ENCODE peak calls at places on chromosomes 7 and 10, in eight cellular contexts. O is glutamatergic neuron, Y is HCT116, E is K562, N is left lung, G is cardiac muscle cell, A is endothelial cell, Z is pancreas. M is an unnamed sample.

GRCh38 chr10:54837479-54837878 is 36.4 kb upstream of the PCDH15 start:
- DNase-seq in O (no peak), Y (no peak), E (no peak), N (no peak), G (no peak), A (no peak), Z (no peak), M (no peak)

GRCh38 chr7:3265388-3265787 is 35.7 kb upstream of the SDK1 start:
- DNase-seq in O (no peak), Y (no peak), E (no peak), N (no peak), G (no peak), A (no peak), Z (no peak), M (peak)

GRCh38 chr7:2823124-2823523 is 21.0 kb downstream of the GNA12 start:
- DNase-seq in O (no peak), Y (no peak), E (no peak), N (no peak), G (peak), A (no peak), Z (no peak), M (no peak)

GRCh38 chr7:139417478-139417877 is 57.8 kb downstream of the LUC7L2 start:
- DNase-seq in O (no peak), Y (no peak), E (no peak), N (no peak), G (no peak), A (no peak), Z (no peak), M (no peak)

GRCh38 chr7:146067880-146068279 is 48.7 kb upstream of the CNTNAP2 start:
- DNase-seq in O (no peak), Y (no peak), E (no peak), N (no peak), G (peak), A (no peak), Z (no peak), M (no peak)

GRCh38 chr7:144390481-144390880 is 13.0 kb downstream of the NOBOX start:
- DNase-seq in O (no peak), Y (no peak), E (no peak), N (no peak), G (no peak), A (no peak), Z (no peak), M (no peak)

GRCh38 chr10:13628661-13629060 is 41.9 kb downstream of the PRPF18 start:
- DNase-seq in O (no peak), Y (no peak), E (no peak), N (no peak), G (no peak), A (no peak), Z (no peak), M (no peak)

GRCh38 chr7:151690597-151690996 is 170.9 kb upstream of the RHEB start:
- DNase-seq in O (no peak), Y (no peak), E (no peak), N (no peak), G (no peak), A (no peak), Z (no peak), M (no peak)

GRCh38 chr7:130890176-130891020 is 156.4 kb upstream of the KLF14 start:
- DNase-seq in O (no peak), Y (no peak), E (no peak), N (no peak), G (no peak), A (no peak), Z (no peak), M (no peak)

GRCh38 chr10:31836569-31837406 is 91.8 kb downstream of the ARHGAP12 start:
- DNase-seq in O (peak), Y (peak), E (peak), N (no peak), G (peak), A (peak), Z (no peak), M (peak)

GRCh38 chr10:132429281-132430230 is 32.6 kb downstream of the PWWP2B start:
- DNase-seq in O (no peak), Y (no peak), E (no peak), N (peak), G (no peak), A (no peak), Z (no peak), M (no peak)

GRCh38 chr10:106595281-106595680 is 569.2 kb downstream of the SORCS1 start:
- DNase-seq in O (no peak), Y (no peak), E (no peak), N (no peak), G (no peak), A (no peak), Z (no peak), M (no peak)

GRCh38 chr7:231030-231857 is 38.9 kb downstream of the FAM20C start:
- DNase-seq in O (no peak), Y (no peak), E (no peak), N (no peak), G (no peak), A (peak), Z (no peak), M (no peak)

GRCh38 chr7:38318803-38319416 is 45.5 kb upstream of the TARP start:
- DNase-seq in O (peak), Y (peak), E (peak), N (no peak), G (peak), A (peak), Z (no peak), M (peak)

GRCh38 chr7:3267928-3268690 is 32.9 kb upstream of the SDK1 start:
- DNase-seq in O (peak), Y (no peak), E (no peak), N (no peak), G (no peak), A (no peak), Z (no peak), M (peak)

DNA sequence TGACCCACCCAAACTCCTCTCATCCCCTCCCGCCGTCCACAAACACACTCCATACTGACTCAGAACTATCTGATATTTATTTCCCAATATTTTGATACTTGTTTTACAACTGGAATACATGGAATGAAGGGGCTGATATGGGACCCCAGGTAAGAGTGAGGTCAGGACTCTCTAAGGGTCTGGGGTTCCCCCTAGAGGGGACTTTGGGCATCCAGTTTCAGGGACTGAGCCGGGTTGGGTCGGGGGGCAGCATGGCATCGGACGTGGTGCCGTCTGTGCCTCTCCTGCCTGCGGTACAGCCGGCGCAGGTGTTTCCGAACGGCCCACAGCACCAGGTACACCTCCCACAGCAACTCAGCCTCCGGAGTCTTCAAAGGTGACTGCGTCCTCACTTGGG is 7.5 kb downstream of the SPACDR start:
- DNase-seq in O (no peak), Y (no peak), E (no peak), N (no peak), G (no peak), A (no peak), Z (no peak), M (no peak)
- TF ChIP-seq CTCF in O (no peak), Y (no peak), E (peak), N (no peak), G (no peak), A (no peak), Z (no peak), M (peak)

DNA sequence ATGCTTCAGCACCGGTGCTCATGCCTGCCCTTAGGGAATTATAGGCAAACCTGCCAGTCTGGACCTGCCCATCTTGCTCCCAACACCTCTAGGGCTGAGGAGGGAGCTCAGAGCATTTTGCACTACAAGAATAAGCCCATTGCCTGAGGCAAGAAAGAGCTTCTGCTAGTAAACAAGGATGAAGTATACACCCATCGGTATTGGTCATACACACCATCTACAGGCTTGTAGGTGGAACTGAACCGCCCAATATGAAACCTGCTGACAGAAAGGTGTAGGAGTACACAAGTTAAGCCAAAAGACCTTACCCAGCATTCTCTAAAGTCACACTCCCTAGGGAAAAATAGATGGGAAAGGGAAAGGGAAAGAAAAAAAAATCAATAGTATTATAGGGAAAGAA is 957.0 kb upstream of the LRRTM3 start:
- DNase-seq in O (no peak), Y (no peak), E (no peak), N (no peak), G (no peak), A (no peak), Z (peak), M (no peak)
- TF ChIP-seq CTCF in O (no peak), Y (no peak), E (no peak), N (no peak), G (no peak), A (no peak), Z (no peak), M (no peak)

DNA sequence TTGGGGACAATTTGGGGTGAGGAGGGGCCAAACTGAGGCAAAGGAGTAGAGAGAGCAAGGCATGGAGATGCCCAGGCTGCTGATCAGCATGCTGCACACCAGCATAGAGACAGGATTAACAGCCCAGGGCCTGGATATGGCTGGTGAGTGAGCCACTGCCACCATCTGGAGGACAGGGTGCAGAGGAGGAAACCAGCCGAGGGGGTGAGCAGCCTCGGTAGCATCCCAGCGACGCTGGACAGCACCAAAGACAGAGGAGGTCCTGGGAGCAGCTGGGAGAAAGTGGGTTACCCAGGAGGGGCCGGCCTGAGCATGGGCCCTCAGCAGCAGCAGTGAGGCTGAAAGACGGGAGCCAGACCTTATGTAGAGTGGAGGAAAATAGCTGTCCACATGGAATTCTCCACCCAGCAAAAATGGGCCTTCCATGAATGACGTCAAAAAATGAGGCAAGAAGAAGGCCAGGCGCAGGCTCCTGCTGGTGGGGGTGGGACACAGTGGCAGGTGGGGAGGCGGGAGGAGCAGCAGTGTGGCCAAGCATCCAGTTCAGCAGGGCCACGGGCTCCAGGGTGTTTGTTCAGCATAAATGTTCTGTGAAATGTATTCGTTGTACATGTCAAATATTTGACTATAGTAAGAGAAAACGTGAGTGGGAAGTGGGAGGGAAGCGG is 16.7 kb downstream of the RET start:
- DNase-seq in O (peak), Y (no peak), E (no peak), N (no peak), G (peak), A (no peak), Z (no peak), M (peak)
- TF ChIP-seq CTCF in O (no peak), Y (no peak), E (no peak), N (no peak), G (peak), A (no peak), Z (no peak), M (peak)

DNA sequence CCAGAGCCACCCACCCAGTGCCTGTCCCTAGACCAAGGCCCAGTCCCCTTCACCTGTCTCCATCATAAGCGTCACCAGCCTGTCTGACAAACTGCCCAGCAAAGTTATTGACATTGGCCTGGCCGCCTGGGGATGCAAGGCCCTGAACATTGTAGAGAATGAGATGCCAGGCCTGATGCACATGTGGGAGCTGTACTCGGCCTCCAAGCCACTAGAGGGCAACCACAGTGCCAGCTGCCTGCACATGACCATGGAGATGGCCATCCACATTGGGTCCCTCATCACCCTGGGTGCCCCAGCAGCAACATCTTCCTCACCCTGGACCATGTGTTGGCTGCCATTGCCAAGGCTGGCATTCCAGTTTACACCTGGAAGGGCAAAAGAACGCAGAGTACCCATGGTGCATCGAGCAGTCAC is 63.7 kb upstream of the ANTXRL start:
- DNase-seq in O (no peak), Y (no peak), E (no peak), N (no peak), G (no peak), A (no peak), Z (no peak), M (no peak)
- TF ChIP-seq CTCF in O (no peak), Y (peak), E (peak), N (no peak), G (no peak), A (no peak), Z (no peak), M (peak)

DNA sequence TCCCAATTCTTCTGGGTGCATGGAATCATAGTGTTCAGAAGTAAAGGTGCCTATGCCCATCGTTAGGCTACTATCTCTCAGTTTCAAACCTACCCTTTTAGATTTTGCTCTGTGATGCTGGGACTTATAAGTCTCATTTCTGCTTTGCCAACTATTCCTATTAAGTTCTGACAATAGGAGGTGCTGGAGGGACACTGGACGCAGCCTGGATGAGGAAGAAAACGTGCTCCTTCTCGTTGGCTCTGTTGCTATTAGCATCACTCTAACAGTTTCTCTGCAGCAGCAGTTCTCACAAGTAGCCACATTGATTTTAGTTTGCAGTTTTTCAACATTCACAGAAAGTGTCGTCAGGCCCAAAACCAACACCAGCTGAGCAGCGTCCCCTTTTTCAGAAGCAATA is 72.4 kb downstream of the ABCC2 start:
- DNase-seq in O (no peak), Y (peak), E (peak), N (no peak), G (peak), A (peak), Z (no peak), M (peak)
- TF ChIP-seq CTCF in O (no peak), Y (peak), E (peak), N (no peak), G (peak), A (no peak), Z (no peak), M (peak)